ENCODE peak calls at places on chromosomes 6 and 20, in ten cellular contexts. H is uterus; B is kidney; M is upper lobe of right lung; D is A549; U is heart left ventricle; G is heart right ventricle; E is GM23248; P is CD8-positive, alpha-beta memory T cell; Q is H9. F is an unnamed sample. For H3K9me3, the result is how much of the 10 kb centered on the place peaks cover.

GRCh38 chr6:75932067-75932466 is 140.4 kb downstream of the IMPG1 start:
- DNase-seq in D (no peak), U (peak), H (no peak), P (no peak), G (no peak), B (no peak), M (no peak), Q (peak), E (peak), F (no peak)

GRCh38 chr6:105798057-105798456 is 288.1 kb upstream of the PRDM1 start:
- DNase-seq in E (peak), H (peak), G (no peak), D (no peak), M (no peak), Q (no peak), P (no peak), B (no peak), U (no peak), F (no peak)

GRCh38 chr6:37052027-37052628 is 46.7 kb downstream of the FGD2 start:
- DNase-seq in G (no peak), E (no peak), P (no peak), M (no peak), H (no peak), B (no peak), D (no peak), U (no peak), Q (peak), F (no peak)

GRCh38 chr20:19047040-19047950 is 165.1 kb upstream of the SLC24A3 start:
- DNase-seq in Q (no peak), D (no peak), P (no peak), H (peak), B (no peak), E (peak), M (peak), U (peak), G (peak), F (no peak)

GRCh38 chr6:122495612-122496011 is 24.0 kb upstream of the SERINC1 start:
- DNase-seq in U (no peak), B (no peak), P (no peak), Q (no peak), E (no peak), D (no peak), G (no peak), H (no peak), M (no peak), F (no peak)

GRCh38 chr6:103191391-103192093 is 1668.2 kb downstream of the HACE1 start:
- DNase-seq in H (no peak), M (no peak), U (no peak), D (no peak), B (no peak), Q (no peak), E (no peak), G (no peak), P (no peak), F (no peak)

GRCh38 chr6:115733426-115733825 is 327.3 kb downstream of the FRK start:
- DNase-seq in P (no peak), B (no peak), G (no peak), M (no peak), D (no peak), U (no peak), Q (no peak), H (no peak), E (no peak), F (no peak)

GRCh38 chr6:12182676-12183075 is 107.5 kb upstream of the EDN1 start:
- DNase-seq in E (peak), G (no peak), U (no peak), D (no peak), Q (no peak), P (no peak), B (no peak), M (no peak), H (no peak), F (no peak)

GRCh38 chr6:152246554-152247337 is 390.4 kb downstream of the SYNE1 start:
- DNase-seq in G (no peak), B (no peak), H (no peak), Q (no peak), E (peak), P (no peak), D (no peak), M (no peak), U (no peak), F (no peak)

GRCh38 chr20:11457476-11457875 is 460.2 kb upstream of the BTBD3 start:
- DNase-seq in P (no peak), D (no peak), B (no peak), Q (no peak), H (no peak), U (no peak), G (no peak), E (peak), M (no peak), F (no peak)

GRCh38 chr6:101883398-101883975 is 490.0 kb downstream of the GRIK2 start:
- DNase-seq in E (no peak), H (no peak), D (no peak), B (no peak), Q (no peak), P (no peak), G (no peak), M (no peak), U (no peak), F (no peak)

GRCh38 chr20:62030834-62031434 is 34.7 kb downstream of the TAF4 start:
- DNase-seq in U (no peak), H (no peak), E (no peak), Q (no peak), D (no peak), G (peak), B (peak), P (no peak), M (no peak), F (peak)

GRCh38 chr20:20528896-20529295 is 161.0 kb downstream of the INSM1 start:
- DNase-seq in U (no peak), M (no peak), B (no peak), P (no peak), Q (no peak), G (no peak), E (no peak), H (no peak), D (no peak), F (no peak)

GRCh38 chr6:55841341-55841740 is 34.0 kb downstream of the BMP5 start:
- DNase-seq in U (no peak), M (no peak), B (no peak), D (no peak), H (no peak), Q (no peak), E (no peak), G (no peak), P (no peak), F (no peak)

GRCh38 chr6:35453236-35453635 is 1.1 kb downstream of the FANCE start:
- DNase-seq in D (no peak), B (no peak), H (no peak), G (no peak), M (no peak), P (no peak), U (no peak), Q (no peak), E (no peak), F (no peak)

GRCh38 chr6:3795836-3796395 is 44.4 kb upstream of the PXDC1 start:
- DNase-seq in P (no peak), G (no peak), B (no peak), U (no peak), E (no peak), M (no peak), D (no peak), Q (no peak), H (no peak), F (no peak)

GRCh38 chr6:151624900-151625536 is 131.2 kb downstream of the CCDC170 start:
- DNase-seq in H (no peak), D (no peak), Q (no peak), M (no peak), E (no peak), G (no peak), B (no peak), U (no peak), P (no peak), F (no peak)

GRCh38 chr20:38061109-38061508 is 27.6 kb downstream of the RPRD1B start:
- DNase-seq in Q (no peak), B (no peak), P (no peak), D (no peak), U (no peak), M (no peak), H (no peak), E (no peak), G (no peak), F (no peak)

GRCh38 chr6:111888928-111889696 is 15.9 kb upstream of the FYN start:
- DNase-seq in U (peak), H (peak), Q (peak), P (no peak), B (peak), E (peak), D (no peak), G (peak), M (no peak), F (no peak)

GRCh38 chr6:127202676-127203075 is 64.0 kb upstream of the RNF146 start:
- DNase-seq in Q (no peak), H (no peak), D (no peak), M (no peak), E (peak), G (no peak), B (no peak), U (no peak), P (no peak), F (no peak)

GRCh38 chr6:45378324-45378926 is 691 bp upstream of the SUPT3H start:
- DNase-seq in G (peak), E (peak), D (peak), M (no peak), U (peak), P (peak), B (peak), Q (no peak), H (no peak), F (no peak)

GRCh38 chr6:76026101-76026500 is 46.4 kb downstream of the IMPG1 start:
- DNase-seq in M (no peak), U (no peak), E (no peak), D (no peak), H (no peak), G (no peak), B (no peak), P (no peak), Q (no peak), F (no peak)

GRCh38 chr6:89375902-89376301 is 23.4 kb upstream of the UBE2J1 start:
- DNase-seq in U (no peak), E (no peak), P (no peak), D (no peak), G (no peak), H (no peak), Q (no peak), B (no peak), M (no peak), F (no peak)

GRCh38 chr20:32497589-32498224 is 87.4 kb downstream of the NOL4L start:
- DNase-seq in E (no peak), G (no peak), M (peak), D (no peak), H (no peak), U (no peak), B (peak), Q (peak), P (no peak), F (peak)

GRCh38 chr6:33372532-33373123 is 19.0 kb upstream of the KIFC1 start:
- DNase-seq in P (no peak), B (no peak), H (no peak), M (no peak), G (no peak), U (no peak), E (no peak), D (no peak), Q (no peak), F (no peak)

GRCh38 chr20:16520154-16520553 is 53.1 kb downstream of the KIF16B start:
- DNase-seq in G (no peak), Q (no peak), D (no peak), M (no peak), E (no peak), H (no peak), B (no peak), U (no peak), P (no peak), F (no peak)

GRCh38 chr20:37226889-37227288 is 34.7 kb downstream of the GHRH start:
- DNase-seq in B (peak), E (no peak), D (no peak), M (no peak), H (peak), P (no peak), G (peak), U (peak), Q (no peak), F (peak)

GRCh38 chr6:68718379-68719073 is 83.4 kb downstream of the ADGRB3 start:
- DNase-seq in E (peak), G (no peak), U (no peak), B (no peak), Q (no peak), M (no peak), P (no peak), D (no peak), H (no peak), F (no peak)

GRCh38 chr6:11386323-11386722 is 151.2 kb upstream of the TMEM170B start:
- DNase-seq in B (no peak), D (no peak), H (no peak), U (no peak), G (no peak), E (no peak), P (no peak), Q (no peak), M (no peak), F (no peak)

GRCh38 chr6:37648465-37649330 is 49.0 kb downstream of the MDGA1 start:
- DNase-seq in B (no peak), H (no peak), G (peak), D (no peak), P (peak), Q (peak), M (peak), E (peak), U (no peak), F (peak)

GRCh38 chr6:150395388-150396009 is 26.7 kb downstream of the IYD start:
- DNase-seq in P (peak), E (peak), B (no peak), D (peak), Q (peak), G (no peak), H (no peak), M (no peak), U (peak), F (no peak)

GRCh38 chr6:3911614-3912336 is 62.6 kb downstream of the FAM50B start:
- DNase-seq in D (peak), B (peak), E (peak), H (peak), P (no peak), Q (peak), M (no peak), G (peak), U (peak), F (peak)

GRCh38 chr6:135310291-135310690 is 129.2 kb downstream of the MYB start:
- DNase-seq in U (no peak), H (no peak), Q (no peak), B (no peak), M (no peak), P (no peak), D (no peak), E (no peak), G (no peak), F (no peak)
- H3K9me3 ChIP-seq in U (under half), H (under half), Q (under half), B (under half), M (under half), P (under half), D (under half), E (under half), G (under half), F (under half)

GRCh38 chr20:44068311-44068710 is 118.7 kb downstream of the JPH2 start:
- DNase-seq in D (no peak), P (no peak), B (peak), G (no peak), Q (no peak), H (no peak), M (peak), U (no peak), E (no peak), F (no peak)
- H3K9me3 ChIP-seq in D (under half), P (under half), B (under half), G (under half), Q (under half), H (under half), M (under half), U (under half), E (under half), F (under half)

GRCh38 chr6:97885230-97885772 is 602.3 kb upstream of the MMS22L start:
- DNase-seq in U (no peak), G (no peak), H (no peak), P (no peak), M (no peak), Q (no peak), D (no peak), B (no peak), E (no peak), F (no peak)
- H3K9me3 ChIP-seq in U (under half), G (under half), H (under half), P (under half), M (under half), Q (under half), D (under half), B (under half), E (under half), F (under half)

GRCh38 chr20:63351380-63351700 is 9.8 kb downstream of the CHRNA4 start:
- DNase-seq in G (peak), P (no peak), M (no peak), E (no peak), D (no peak), U (no peak), H (no peak), B (peak), Q (no peak), F (no peak)
- H3K9me3 ChIP-seq in G (under half), P (under half), M (under half), E (under half), D (under half), U (under half), H (under half), B (under half), Q (under half), F (under half)

GRCh38 chr6:167709196-167709595 is 117.5 kb upstream of the AFDN start:
- DNase-seq in D (no peak), H (no peak), Q (no peak), G (no peak), B (no peak), P (no peak), U (no peak), M (no peak), E (no peak), F (no peak)
- H3K9me3 ChIP-seq in D (under half), H (under half), Q (under half), G (under half), B (under half), P (under half), U (under half), M (under half), E (under half), F (under half)

GRCh38 chr6:9439931-9440330 is 974.9 kb downstream of the TFAP2A start:
- DNase-seq in B (no peak), D (no peak), H (no peak), G (no peak), M (no peak), E (no peak), P (no peak), Q (no peak), U (no peak), F (no peak)
- H3K9me3 ChIP-seq in B (under half), D (under half), H (under half), G (under half), M (under half), E (under half), P (under half), Q (under half), U (under half), F (under half)

DNA sequence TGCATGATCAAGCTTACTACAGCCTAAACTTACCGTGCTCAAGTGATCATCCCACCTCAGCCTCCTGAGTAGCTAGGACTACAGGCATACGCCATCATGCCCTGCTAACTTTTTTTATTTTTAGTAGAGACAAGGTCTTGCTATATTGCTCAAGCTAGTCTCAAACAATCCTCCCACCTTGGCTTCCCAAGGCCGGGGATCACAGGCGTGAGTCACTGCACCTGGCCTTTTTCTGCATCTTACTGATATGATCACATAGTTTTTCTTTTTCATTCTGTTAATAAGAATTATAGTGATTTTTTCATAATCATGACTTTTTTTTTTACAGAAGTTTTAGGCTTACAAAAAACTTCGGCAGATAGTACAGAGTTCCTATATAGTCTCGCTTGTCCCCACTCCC is 93.2 kb downstream of the KIF13A start:
- DNase-seq in B (no peak), Q (no peak), H (no peak), G (no peak), M (no peak), E (no peak), U (no peak), D (no peak), P (no peak), F (no peak)
- H3K9me3 ChIP-seq in B (under half), Q (under half), H (under half), G (under half), M (under half), E (under half), U (under half), D (half or more), P (under half), F (under half)

GRCh38 chr6:78059171-78059570 is 406.3 kb downstream of the MEI4 start:
- DNase-seq in M (no peak), D (no peak), E (no peak), P (no peak), U (no peak), B (no peak), G (no peak), H (no peak), Q (no peak), F (no peak)
- H3K9me3 ChIP-seq in M (under half), D (under half), E (under half), P (under half), U (under half), B (under half), G (under half), H (under half), Q (under half), F (under half)